ENCODE peak calls at places on chromosome 4, in five cellular contexts. Z is MCF 10A, X is IMR-90, V is GM19239, B is uterus. O is an unnamed sample.

GRCh38 chr4:3789587-3789986 is 23.4 kb downstream of the ADRA2C start:
- DNase-seq in Z (no peak), X (no peak), V (no peak), B (no peak), O (no peak)

GRCh38 chr4:124483043-124483906 is 229.3 kb downstream of the ANKRD50 start:
- DNase-seq in Z (no peak), X (peak; percentile 21), V (no peak), B (no peak), O (no peak)

GRCh38 chr4:68368566-68369473 is 18.9 kb upstream of the YTHDC1 start:
- DNase-seq in Z (peak; percentile 60), X (peak; percentile 69), V (no peak), B (no peak), O (no peak)

GRCh38 chr4:16225681-16225995 is 633 bp downstream of the TAPT1 start:
- DNase-seq in Z (no peak), X (no peak), V (no peak), B (no peak), O (no peak)

GRCh38 chr4:172173206-172173605 is 360.0 kb downstream of the GALNTL6 start:
- DNase-seq in Z (no peak), X (peak; percentile 21), V (no peak), B (no peak), O (no peak)

GRCh38 chr4:175997291-175997690 is 68.3 kb upstream of the WDR17 start:
- DNase-seq in Z (no peak), X (no peak), V (no peak), B (no peak), O (no peak)

GRCh38 chr4:72366601-72367000 is 202.4 kb downstream of the ADAMTS3 start:
- DNase-seq in Z (no peak), X (no peak), V (no peak), B (no peak), O (no peak)

GRCh38 chr4:155546451-155546850 is 120.2 kb upstream of the GUCY1A1 start:
- DNase-seq in Z (no peak), X (peak; percentile 43), V (no peak), B (no peak), O (no peak)

GRCh38 chr4:47716017-47716416 is 121.8 kb downstream of the CORIN start:
- DNase-seq in Z (no peak), X (no peak), V (no peak), B (no peak), O (no peak)